ENCODE peak calls at places on chromosomes 2 and 18, in eight cellular contexts. N is colonic mucosa; F is GM12865; B is pancreas; H is HFFc6; Z is CD4-positive, alpha-beta T cell; V is astrocyte; W is OCI-LY7. I is an unnamed sample.

GRCh38 chr2:144780983-144781382 is 261.1 kb upstream of the ZEB2 start:
- DNase-seq in W (no peak), B (no peak), H (no peak), V (peak; percentile 1), N (no peak), Z (no peak), F (no peak), I (no peak)

GRCh38 chr2:53880756-53881155 is 21.0 kb upstream of the GPR75 start:
- DNase-seq in Z (no peak), W (no peak), V (peak; percentile 81), H (peak; percentile 58), N (no peak), F (no peak), B (no peak), I (no peak)

GRCh38 chr18:7028625-7029024 is 89.0 kb downstream of the LAMA1 start:
- DNase-seq in N (no peak), W (no peak), B (no peak), Z (no peak), F (no peak), V (no peak), H (no peak), I (no peak)

GRCh38 chr2:78887436-78887835 is 138.1 kb upstream of the REG3G start:
- DNase-seq in F (no peak), B (no peak), Z (no peak), H (no peak), V (no peak), N (no peak), W (peak; percentile 82), I (no peak)

GRCh38 chr18:59540356-59540755 is 156.9 kb downstream of the CCBE1 start:
- DNase-seq in N (no peak), Z (no peak), W (no peak), F (no peak), V (no peak), H (no peak), B (no peak), I (no peak)

GRCh38 chr2:112773091-112773490 is 8.7 kb upstream of the CKAP2L start:
- DNase-seq in W (no peak), N (no peak), F (no peak), H (no peak), V (no peak), B (no peak), Z (no peak), I (no peak)

GRCh38 chr2:28287261-28287915 is 105.3 kb upstream of the FOSL2 start:
- DNase-seq in B (no peak), F (no peak), N (no peak), H (peak; percentile 43), Z (no peak), W (no peak), V (no peak), I (no peak)

GRCh38 chr18:13725566-13726227 is 661 bp downstream of the FAM210A start:
- DNase-seq in Z (peak; percentile 1), B (no peak), F (peak; percentile 31), N (peak; percentile 39), V (peak; percentile 1), W (no peak), H (no peak), I (no peak)

GRCh38 chr2:203873921-203874631 is 6.5 kb downstream of the CTLA4 start:
- DNase-seq in N (no peak), Z (no peak), W (peak; percentile 54), B (no peak), F (no peak), V (no peak), H (no peak), I (no peak)

GRCh38 chr18:10878703-10879102 is 270.7 kb downstream of the PIEZO2 start:
- DNase-seq in B (no peak), F (peak; percentile 95), N (no peak), Z (no peak), H (no peak), W (peak; percentile 78), V (no peak), I (no peak)

DNA sequence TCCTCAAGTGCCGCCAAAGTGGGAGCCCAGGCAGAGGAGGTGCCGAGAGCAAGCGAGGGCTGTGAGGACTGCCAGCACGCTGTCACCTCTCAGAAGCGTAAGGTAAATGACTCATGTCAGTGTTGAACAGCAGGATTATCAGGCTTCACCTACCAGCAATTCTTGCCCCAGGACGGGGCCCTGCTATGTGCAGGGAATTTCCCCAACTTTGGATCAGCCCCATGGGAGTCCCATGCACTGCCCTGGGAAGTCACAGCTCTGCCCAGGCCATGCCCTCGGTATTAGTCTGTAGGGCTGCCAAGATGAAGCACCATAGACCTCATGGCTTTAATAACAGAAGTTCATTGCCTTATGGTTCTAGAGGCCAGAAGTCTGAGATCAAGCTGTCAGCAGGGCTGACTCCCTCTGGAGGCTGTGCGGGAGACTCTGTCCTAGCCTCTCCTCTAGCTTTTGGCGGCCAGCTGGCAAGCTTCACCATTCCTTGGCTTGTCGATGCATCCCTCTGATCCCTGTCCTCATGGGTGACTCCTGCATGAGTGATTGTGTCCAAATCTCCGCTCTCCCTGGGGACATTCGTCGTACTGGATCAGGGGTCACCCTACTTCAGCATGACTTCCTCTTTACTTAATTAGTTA is 55.9 kb downstream of the TRPM8 start:
- DNase-seq in W (no peak), F (no peak), V (no peak), Z (no peak), H (no peak), B (no peak), N (no peak), I (no peak)
- TF ChIP-seq CTCF in W (no peak), F (no peak), V (no peak), Z (no peak), H (no peak), B (no peak), N (no peak), I (no peak)

GRCh38 chr2:44769349-44770005 is 172.0 kb upstream of the SIX3 start:
- DNase-seq in H (no peak), W (no peak), B (no peak), N (no peak), F (no peak), V (no peak), Z (no peak), I (no peak)

GRCh38 chr2:44768438-44769236 is 172.9 kb upstream of the SIX3 start:
- DNase-seq in B (no peak), F (no peak), W (no peak), H (no peak), N (no peak), V (no peak), Z (no peak), I (no peak)

GRCh38 chr2:44771510-44771909 is 170.0 kb upstream of the SIX3 start:
- DNase-seq in Z (no peak), H (no peak), V (no peak), W (no peak), B (no peak), N (no peak), F (no peak), I (no peak)

GRCh38 chr2:44772131-44772530 is 169.4 kb upstream of the SIX3 start:
- DNase-seq in N (peak; percentile 23), H (no peak), B (no peak), F (no peak), Z (no peak), W (no peak), V (no peak), I (no peak)

GRCh38 chr2:44770221-44771187 is 171.0 kb upstream of the SIX3 start:
- DNase-seq in H (no peak), Z (no peak), F (peak; percentile 7), V (no peak), W (no peak), B (no peak), N (no peak), I (no peak)
- TF ChIP-seq CTCF in H (peak; percentile 15), Z (no peak), F (peak; percentile 2), V (no peak), W (peak; percentile 46), B (no peak), N (no peak), I (no peak)

DNA sequence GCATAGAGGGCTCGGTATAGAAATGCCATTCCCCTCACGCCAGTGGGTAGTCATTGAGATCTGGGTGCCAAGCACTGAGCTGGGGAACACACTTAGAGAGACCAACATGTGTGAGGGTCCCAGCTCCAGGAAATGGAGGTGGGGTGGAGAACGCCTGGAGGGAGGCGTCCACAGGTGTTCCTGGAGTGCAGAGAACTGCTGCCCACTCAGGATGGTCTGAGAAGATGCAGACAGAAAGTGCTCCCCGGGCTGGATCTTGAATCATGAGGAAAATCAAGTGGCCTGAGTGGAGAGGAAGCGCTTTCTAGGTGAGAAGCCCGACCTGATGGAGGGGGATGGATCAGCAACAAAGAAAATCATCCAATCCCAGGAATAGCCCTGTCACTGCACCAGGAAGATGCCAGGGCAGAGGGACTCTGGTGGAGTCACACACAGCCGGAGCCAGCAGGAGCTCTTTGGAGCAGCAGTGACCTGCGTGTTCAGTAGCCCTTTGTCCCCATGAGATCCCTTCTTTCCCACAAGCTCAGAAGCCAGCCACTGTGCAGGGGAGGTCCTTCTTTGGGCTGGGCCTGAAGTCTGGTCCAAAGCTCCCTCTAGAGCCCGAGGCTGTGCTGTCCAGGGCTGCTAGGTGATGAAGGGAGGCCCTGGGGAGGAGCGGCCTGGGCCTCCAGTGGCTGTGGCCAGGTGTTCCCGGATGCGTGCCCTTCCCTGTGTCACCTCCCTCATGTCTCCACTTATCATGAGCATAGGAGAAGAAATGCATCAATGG is 112.3 kb downstream of the RNF144A start:
- DNase-seq in H (no peak), W (no peak), B (no peak), N (no peak), V (no peak), F (no peak), Z (no peak), I (no peak)
- TF ChIP-seq CTCF in H (no peak), W (no peak), B (no peak), N (no peak), V (no peak), F (no peak), Z (no peak), I (no peak)

GRCh38 chr18:58232674-58233073 is 188.6 kb downstream of the NEDD4L start:
- DNase-seq in W (no peak), N (no peak), B (no peak), F (no peak), H (no peak), Z (no peak), V (no peak), I (no peak)

GRCh38 chr18:58234359-58234741 is 190.3 kb downstream of the NEDD4L start:
- DNase-seq in F (no peak), H (no peak), B (no peak), V (no peak), N (no peak), W (no peak), Z (no peak), I (no peak)

GRCh38 chr18:58230438-58231179 is 186.6 kb downstream of the NEDD4L start:
- DNase-seq in H (no peak), W (no peak), Z (no peak), B (no peak), F (peak; percentile 51), N (peak; percentile 58), V (no peak), I (no peak)

GRCh38 chr18:58229162-58229561 is 185.1 kb downstream of the NEDD4L start:
- DNase-seq in Z (no peak), H (no peak), F (no peak), V (no peak), N (no peak), B (no peak), W (no peak), I (no peak)

GRCh38 chr18:58231930-58232329 is 187.9 kb downstream of the NEDD4L start:
- DNase-seq in F (no peak), N (no peak), V (no peak), B (no peak), H (no peak), Z (no peak), W (no peak), I (no peak)
- TF ChIP-seq CTCF in F (peak; percentile 22), N (peak; percentile 43), V (peak; percentile 16), B (peak; percentile 7), H (peak; percentile 69), Z (no peak), W (peak; percentile 19), I (peak; percentile 52)

GRCh38 chr2:23844905-23845304 is 82.0 kb downstream of the ATAD2B start:
- DNase-seq in V (no peak), F (no peak), Z (no peak), W (no peak), N (no peak), H (no peak), B (no peak), I (no peak)
- TF ChIP-seq CTCF in V (no peak), F (no peak), Z (no peak), W (no peak), N (no peak), H (no peak), B (no peak), I (no peak)